ENCODE peak calls at places on chromosomes 11 and 22, in ten cellular contexts. J, V, Q, T, A, L, S, W, F and C are unnamed samples.

GRCh38 chr11:92789761-92790160 is 179.7 kb upstream of the MTNR1B start:
- DNase-seq in L (no peak), V (no peak), F (no peak), W (no peak), S (no peak), A (no peak), T (no peak), J (no peak), Q (no peak), C (no peak)

GRCh38 chr22:42289671-42290269 is 19.3 kb upstream of the TCF20 start:
- DNase-seq in F (no peak), L (no peak), W (peak), V (no peak), S (no peak), Q (no peak), A (no peak), J (no peak), T (no peak), C (no peak)

GRCh38 chr11:110317516-110317932 is 21.1 kb upstream of the RDX start:
- DNase-seq in L (no peak), W (peak), J (no peak), V (no peak), T (no peak), F (no peak), A (peak), S (no peak), Q (no peak), C (no peak)

GRCh38 chr11:117941163-117941707 is 12.0 kb upstream of the TMPRSS13 start:
- DNase-seq in W (no peak), Q (peak), F (no peak), S (no peak), J (no peak), L (peak), T (no peak), A (no peak), V (no peak), C (no peak)

GRCh38 chr11:64250406-64250874 is 890 bp upstream of the PLCB3 start:
- DNase-seq in J (no peak), L (no peak), A (no peak), V (no peak), F (no peak), Q (no peak), W (no peak), S (peak), T (no peak), C (no peak)

GRCh38 chr22:43539572-43540533 is 128.0 kb downstream of the MPPED1 start:
- DNase-seq in A (no peak), V (no peak), J (no peak), T (no peak), L (no peak), W (no peak), F (no peak), S (no peak), Q (no peak), C (no peak)

GRCh38 chr11:128463386-128463829 is 124.0 kb downstream of the ETS1 start:
- DNase-seq in W (peak), Q (no peak), V (no peak), F (no peak), L (no peak), A (peak), S (no peak), T (no peak), J (no peak), C (no peak)

GRCh38 chr22:36934940-36935610 is 21.6 kb downstream of the CSF2RB start:
- DNase-seq in A (no peak), T (no peak), S (no peak), W (no peak), Q (no peak), V (no peak), L (no peak), J (no peak), F (no peak), C (no peak)

GRCh38 chr11:7494086-7494775 is 8.9 kb downstream of the OLFML1 start:
- DNase-seq in J (no peak), S (no peak), A (no peak), W (no peak), V (no peak), T (no peak), F (no peak), Q (no peak), L (no peak), C (no peak)

GRCh38 chr22:17095538-17095937 is 10.7 kb downstream of the IL17RA start:
- DNase-seq in L (no peak), V (no peak), F (no peak), J (no peak), W (no peak), T (no peak), Q (no peak), S (no peak), A (peak), C (no peak)

GRCh38 chr11:124894606-124895430 is 2.8 kb downstream of the ROBO4 start:
- DNase-seq in V (no peak), F (no peak), A (peak), W (no peak), S (no peak), J (no peak), T (no peak), Q (no peak), L (no peak), C (no peak)

GRCh38 chr11:67290801-67291200 is 1.7 kb downstream of the ANKRD13D start:
- DNase-seq in J (no peak), W (peak), A (peak), L (no peak), S (peak), T (peak), F (no peak), Q (no peak), V (no peak), C (no peak)

GRCh38 chr11:65793144-65793581 is 6.3 kb downstream of the OVOL1 start:
- DNase-seq in J (peak), W (no peak), V (no peak), A (no peak), T (no peak), Q (peak), S (peak), F (no peak), L (no peak), C (no peak)

GRCh38 chr22:27554841-27555456 is 246.6 kb downstream of the MN1 start:
- DNase-seq in Q (no peak), W (no peak), A (no peak), L (no peak), T (no peak), F (no peak), J (no peak), V (no peak), S (no peak), C (no peak)

GRCh38 chr11:122081073-122081472 is 34.9 kb downstream of the BLID start:
- DNase-seq in A (no peak), F (no peak), T (no peak), V (no peak), S (no peak), Q (no peak), L (no peak), J (no peak), W (no peak), C (no peak)

GRCh38 chr22:44753189-44754042 is 1.0 kb downstream of the ARHGAP8 start:
- DNase-seq in S (peak), V (no peak), W (peak), J (peak), T (peak), A (peak), Q (no peak), L (no peak), F (no peak), C (no peak)

GRCh38 chr22:48633996-48634836 is 1193.5 kb downstream of the BRD1 start:
- DNase-seq in S (no peak), L (no peak), A (no peak), Q (no peak), T (no peak), F (no peak), V (no peak), J (no peak), W (no peak), C (no peak)

GRCh38 chr11:10379022-10379421 is 74.1 kb downstream of the ADM start:
- DNase-seq in L (no peak), F (peak), J (no peak), Q (no peak), W (no peak), V (no peak), A (no peak), T (no peak), S (peak), C (no peak)

GRCh38 chr11:115550291-115551059 is 46.3 kb upstream of the CADM1 start:
- DNase-seq in Q (no peak), L (no peak), A (no peak), J (no peak), S (no peak), F (no peak), W (no peak), V (no peak), T (no peak), C (no peak)

GRCh38 chr22:49850021-49850911 is 3.4 kb upstream of the ZBED4 start:
- DNase-seq in Q (no peak), F (no peak), V (no peak), T (no peak), J (no peak), W (no peak), S (no peak), L (no peak), A (no peak), C (no peak)

GRCh38 chr11:83140691-83141455 is 16.1 kb upstream of the PCF11 start:
- DNase-seq in Q (no peak), L (no peak), S (no peak), J (no peak), A (no peak), V (no peak), F (no peak), T (no peak), W (no peak), C (no peak)

GRCh38 chr11:123218451-123218850 is 23.4 kb upstream of the CLMP start:
- DNase-seq in T (no peak), A (no peak), Q (no peak), J (no peak), F (no peak), W (peak), S (no peak), V (no peak), L (no peak), C (no peak)

GRCh38 chr22:48302657-48303359 is 1524.9 kb downstream of the BRD1 start:
- DNase-seq in J (no peak), S (no peak), T (no peak), F (no peak), Q (no peak), A (no peak), V (no peak), L (no peak), W (no peak), C (no peak)

GRCh38 chr11:63876616-63877015 is 37.7 kb downstream of the MARK2 start:
- DNase-seq in S (no peak), W (no peak), L (no peak), A (no peak), Q (no peak), T (no peak), J (no peak), V (no peak), F (no peak), C (no peak)

GRCh38 chr11:118353084-118353710 is 6.2 kb upstream of the UBE4A start:
- DNase-seq in T (no peak), W (peak), F (no peak), J (no peak), L (no peak), S (no peak), V (no peak), Q (no peak), A (peak), C (no peak)

GRCh38 chr11:14499178-14499559 is 442 bp downstream of the COPB1 start:
- DNase-seq in A (no peak), V (no peak), J (no peak), S (peak), Q (peak), F (peak), W (peak), L (no peak), T (no peak), C (no peak)

GRCh38 chr22:36999463-36999862 is 19.8 kb downstream of the TST start:
- DNase-seq in F (no peak), J (no peak), Q (no peak), V (no peak), A (no peak), W (peak), L (peak), S (no peak), T (no peak), C (no peak)

GRCh38 chr11:11279956-11280689 is 72.9 kb downstream of the CSNK2A3 start:
- DNase-seq in J (no peak), A (no peak), L (no peak), Q (no peak), T (no peak), S (peak), W (no peak), F (no peak), V (no peak), C (no peak)

GRCh38 chr22:22342697-22343602 is 98.4 kb downstream of the VPREB1 start:
- DNase-seq in L (peak), J (peak), S (peak), F (peak), Q (peak), A (peak), V (peak), W (peak), T (no peak), C (no peak)

GRCh38 chr22:21695432-21696085 is 29.7 kb downstream of the PPIL2 start:
- DNase-seq in A (no peak), T (no peak), J (no peak), V (no peak), F (no peak), L (no peak), W (no peak), Q (no peak), S (no peak), C (no peak)

GRCh38 chr11:106925245-106925644 is 93.0 kb downstream of the GUCY1A2 start:
- DNase-seq in Q (no peak), W (no peak), J (no peak), L (no peak), T (no peak), V (no peak), S (no peak), A (peak), F (no peak), C (no peak)

GRCh38 chr11:117706322-117706814 is 90.6 kb downstream of the DSCAML1 start:
- DNase-seq in A (no peak), S (peak), Q (no peak), V (no peak), J (no peak), F (no peak), T (no peak), L (no peak), W (no peak), C (no peak)

GRCh38 chr11:71431271-71431670 is 16.9 kb downstream of the DHCR7 start:
- DNase-seq in W (no peak), L (no peak), S (no peak), V (no peak), A (no peak), F (no peak), J (no peak), Q (no peak), T (no peak), C (no peak)

GRCh38 chr11:2295971-2296912 is 5.5 kb downstream of the C11orf21 start:
- DNase-seq in T (no peak), V (peak), F (no peak), J (no peak), L (no peak), W (no peak), Q (no peak), A (no peak), S (peak), C (peak)

GRCh38 chr22:38429460-38430128 is 25.4 kb downstream of the KCNJ4 start:
- DNase-seq in S (no peak), J (no peak), L (no peak), F (no peak), T (no peak), W (peak), A (no peak), V (no peak), Q (no peak), C (no peak)

GRCh38 chr11:643366-643765 is 6.3 kb downstream of the DRD4 start:
- DNase-seq in S (no peak), T (no peak), Q (no peak), V (no peak), W (no peak), J (no peak), F (no peak), L (no peak), A (no peak), C (no peak)

GRCh38 chr22:34997921-34998320 is 68.0 kb upstream of the ISX start:
- DNase-seq in W (no peak), Q (no peak), L (no peak), V (no peak), T (no peak), J (no peak), S (no peak), A (no peak), F (no peak), C (no peak)

GRCh38 chr11:62444271-62444833 is 25.5 kb downstream of the SCGB1A1 start:
- DNase-seq in A (peak), L (no peak), V (no peak), S (peak), J (no peak), F (no peak), Q (peak), W (peak), T (no peak), C (peak)

GRCh38 chr11:121696177-121696863 is 243.6 kb upstream of the SORL1-AS1 start:
- DNase-seq in F (no peak), S (no peak), V (no peak), W (peak), Q (no peak), J (no peak), A (peak), T (no peak), L (no peak), C (no peak)

DNA sequence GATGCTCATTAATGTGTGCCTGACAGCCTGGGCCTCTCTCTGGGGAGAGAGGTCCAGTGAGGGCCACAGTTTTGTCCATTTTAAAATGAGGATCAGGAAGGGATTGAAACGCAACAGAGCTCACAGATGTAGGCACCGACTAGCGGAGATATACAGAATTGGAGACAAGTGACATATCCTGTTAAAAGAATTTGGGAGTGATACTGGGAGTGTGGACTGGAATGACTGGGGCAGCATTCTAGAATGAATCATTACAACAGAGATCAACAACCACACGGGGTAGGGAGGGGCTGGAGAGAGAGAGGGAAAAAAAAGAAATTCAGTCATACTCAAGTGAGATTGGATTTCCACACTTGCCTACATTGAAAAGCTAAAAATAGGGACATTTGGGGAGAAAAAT is 2.5 kb upstream of the NCAM1 start:
- DNase-seq in W (peak), T (no peak), L (no peak), V (no peak), J (no peak), F (peak), A (peak), S (no peak), Q (no peak), C (no peak)
- TF ChIP-seq CTCF in W (peak), T (peak), L (no peak), V (no peak), J (peak), F (no peak), A (no peak), S (no peak), Q (no peak), C (no peak)

GRCh38 chr22:30274061-30274812 is 7.6 kb upstream of the OSM start:
- DNase-seq in F (no peak), A (no peak), S (no peak), L (no peak), Q (no peak), W (no peak), J (no peak), T (no peak), V (no peak), C (no peak)
- TF ChIP-seq CTCF in F (no peak), A (no peak), S (no peak), L (no peak), Q (no peak), W (no peak), J (no peak), T (no peak), V (no peak), C (no peak)

GRCh38 chr11:86955674-86956522 is 703 bp upstream of the FZD4 start:
- DNase-seq in L (peak), Q (peak), T (no peak), V (peak), W (peak), A (peak), F (peak), J (peak), S (peak), C (no peak)

GRCh38 chr11:86952221-86952875 is 2.8 kb downstream of the FZD4 start:
- DNase-seq in Q (no peak), A (peak), V (no peak), S (no peak), T (no peak), J (no peak), W (peak), F (no peak), L (no peak), C (no peak)

GRCh38 chr11:86952933-86953637 is 2.1 kb downstream of the FZD4 start:
- DNase-seq in Q (no peak), T (no peak), W (peak), S (no peak), A (peak), V (no peak), J (no peak), L (no peak), F (no peak), C (no peak)

GRCh38 chr11:86954288-86955110 is 696 bp downstream of the FZD4 start:
- DNase-seq in L (no peak), T (no peak), Q (no peak), J (no peak), W (no peak), S (peak), A (peak), V (no peak), F (peak), C (no peak)

GRCh38 chr11:86955111-86955673 is at the start of gene FZD4:
- DNase-seq in Q (peak), L (peak), J (peak), A (peak), S (peak), V (peak), F (peak), T (peak), W (peak), C (peak)
- TF ChIP-seq CTCF in Q (no peak), L (no peak), J (peak), A (peak), S (peak), V (no peak), F (no peak), T (no peak), W (no peak), C (no peak)

DNA sequence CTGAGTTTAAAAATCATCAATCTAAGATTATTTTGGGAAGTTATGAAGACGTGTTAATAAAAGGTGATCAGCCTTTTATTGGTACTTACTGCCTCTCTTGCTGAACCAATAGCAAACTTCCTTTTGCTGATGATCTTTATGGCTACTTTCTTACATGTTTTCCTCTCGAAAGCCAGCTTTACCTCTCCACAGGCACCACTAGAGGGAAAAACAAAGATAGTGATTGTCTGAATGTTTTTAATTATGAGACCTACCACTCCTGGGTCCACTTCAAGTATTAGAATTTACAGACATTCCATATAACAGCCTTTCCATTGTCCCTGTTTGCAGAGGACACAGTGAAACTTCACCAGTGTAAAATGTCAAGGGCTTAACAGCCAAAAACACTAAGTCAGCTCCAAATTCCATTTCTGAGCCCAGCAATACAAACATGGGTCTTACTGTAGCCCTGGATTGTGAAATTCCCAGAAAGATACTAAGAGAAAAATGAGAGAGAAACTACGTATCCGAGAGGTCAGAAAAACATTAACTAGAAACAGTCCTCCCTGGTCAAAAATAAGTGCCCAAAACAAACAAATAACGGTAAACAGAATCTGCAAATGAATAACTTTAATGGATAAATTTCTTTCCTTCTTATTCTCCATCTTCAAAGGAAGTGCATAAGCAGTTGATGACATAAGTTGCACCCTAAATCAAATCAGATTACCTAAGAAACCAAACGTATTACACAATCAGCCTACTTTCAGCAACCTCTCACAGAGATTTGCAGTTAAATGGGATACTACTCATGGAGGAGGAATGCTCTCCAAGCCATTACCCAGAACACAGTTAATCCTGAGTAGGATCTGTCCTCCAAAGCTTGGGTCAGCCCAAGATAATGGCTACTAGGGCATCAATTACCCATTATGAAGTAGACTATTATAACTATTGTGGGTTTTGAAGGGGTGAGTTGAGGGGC is 29.5 kb downstream of the CHEK2 start:
- DNase-seq in F (peak), S (no peak), T (no peak), Q (no peak), J (no peak), L (no peak), A (peak), V (no peak), W (peak), C (no peak)
- TF ChIP-seq CTCF in F (no peak), S (no peak), T (peak), Q (no peak), J (no peak), L (no peak), A (peak), V (no peak), W (peak), C (no peak)